ENCODE peak calls at places on chromosome 14, in eight cellular contexts. One of them, this sample, is unnamed.

GRCh38 chr14:96126783-96127271 is 77.8 kb upstream of the BDKRB2 start:
- DNase-seq in iris pigment epithelial cell: no peak
- DNase-seq in posterior cingulate gyrus: no peak
- DNase-seq in NCI-H1930: no peak
- DNase-seq in PC-9: no peak
- DNase-seq in stimulated activated CD4-positive, alpha-beta T cell treated with anti-CD3 and anti-CD28 coated beads, Interleukin-2, amount 100 ng/mL, for 48 hours: no peak
- DNase-seq in HTR-8/SVneo: no peak
- DNase-seq in NCI-H1105 treated with DMSO at 0.1 percent for 48 hours: no peak
- DNase-seq in this sample: no peak

GRCh38 chr14:71574976-71575375 is 357.3 kb upstream of the RGS6 start:
- DNase-seq in HTR-8/SVneo: peak; percentile 67
- DNase-seq in NCI-H1930: no peak
- DNase-seq in stimulated activated CD4-positive, alpha-beta T cell treated with anti-CD3 and anti-CD28 coated beads, Interleukin-2, amount 100 ng/mL, for 48 hours: no peak
- DNase-seq in iris pigment epithelial cell: peak; percentile 94
- DNase-seq in PC-9: peak; percentile 8
- DNase-seq in posterior cingulate gyrus: no peak
- DNase-seq in NCI-H1105 treated with DMSO at 0.1 percent for 48 hours: no peak
- DNase-seq in this sample: peak; percentile 11

GRCh38 chr14:63745272-63745671 is 17.4 kb upstream of the SGPP1 start:
- DNase-seq in iris pigment epithelial cell: no peak
- DNase-seq in PC-9: no peak
- DNase-seq in posterior cingulate gyrus: no peak
- DNase-seq in NCI-H1105 treated with DMSO at 0.1 percent for 48 hours: no peak
- DNase-seq in HTR-8/SVneo: no peak
- DNase-seq in stimulated activated CD4-positive, alpha-beta T cell treated with anti-CD3 and anti-CD28 coated beads, Interleukin-2, amount 100 ng/mL, for 48 hours: no peak
- DNase-seq in NCI-H1930: no peak
- DNase-seq in this sample: no peak

GRCh38 chr14:105485720-105486332 is 860 bp upstream of the CRIP1 start:
- DNase-seq in HTR-8/SVneo: no peak
- DNase-seq in NCI-H1930: peak; percentile 63
- DNase-seq in stimulated activated CD4-positive, alpha-beta T cell treated with anti-CD3 and anti-CD28 coated beads, Interleukin-2, amount 100 ng/mL, for 48 hours: no peak
- DNase-seq in PC-9: peak; percentile 31
- DNase-seq in iris pigment epithelial cell: no peak
- DNase-seq in NCI-H1105 treated with DMSO at 0.1 percent for 48 hours: no peak
- DNase-seq in posterior cingulate gyrus: no peak
- DNase-seq in this sample: no peak

GRCh38 chr14:58730793-58731464 is 93.2 kb downstream of the DACT1 start:
- DNase-seq in posterior cingulate gyrus: no peak
- DNase-seq in stimulated activated CD4-positive, alpha-beta T cell treated with anti-CD3 and anti-CD28 coated beads, Interleukin-2, amount 100 ng/mL, for 48 hours: no peak
- DNase-seq in iris pigment epithelial cell: peak; percentile 64
- DNase-seq in HTR-8/SVneo: no peak
- DNase-seq in NCI-H1930: no peak
- DNase-seq in PC-9: no peak
- DNase-seq in NCI-H1105 treated with DMSO at 0.1 percent for 48 hours: no peak
- DNase-seq in this sample: no peak

GRCh38 chr14:34172052-34172451 is 221.2 kb upstream of the EGLN3 start:
- DNase-seq in stimulated activated CD4-positive, alpha-beta T cell treated with anti-CD3 and anti-CD28 coated beads, Interleukin-2, amount 100 ng/mL, for 48 hours: no peak
- DNase-seq in iris pigment epithelial cell: no peak
- DNase-seq in NCI-H1105 treated with DMSO at 0.1 percent for 48 hours: no peak
- DNase-seq in posterior cingulate gyrus: no peak
- DNase-seq in NCI-H1930: no peak
- DNase-seq in HTR-8/SVneo: no peak
- DNase-seq in PC-9: no peak
- DNase-seq in this sample: no peak

GRCh38 chr14:104450811-104451401 is 128.7 kb upstream of the C14orf180 start:
- DNase-seq in stimulated activated CD4-positive, alpha-beta T cell treated with anti-CD3 and anti-CD28 coated beads, Interleukin-2, amount 100 ng/mL, for 48 hours: no peak
- DNase-seq in HTR-8/SVneo: no peak
- DNase-seq in NCI-H1105 treated with DMSO at 0.1 percent for 48 hours: no peak
- DNase-seq in PC-9: no peak
- DNase-seq in iris pigment epithelial cell: no peak
- DNase-seq in posterior cingulate gyrus: no peak
- DNase-seq in NCI-H1930: no peak
- DNase-seq in this sample: no peak

GRCh38 chr14:104283197-104284106 is 145.1 kb downstream of the KIF26A start:
- DNase-seq in PC-9: no peak
- DNase-seq in posterior cingulate gyrus: peak; percentile 73
- DNase-seq in NCI-H1105 treated with DMSO at 0.1 percent for 48 hours: peak; percentile 25
- DNase-seq in NCI-H1930: no peak
- DNase-seq in stimulated activated CD4-positive, alpha-beta T cell treated with anti-CD3 and anti-CD28 coated beads, Interleukin-2, amount 100 ng/mL, for 48 hours: no peak
- DNase-seq in HTR-8/SVneo: no peak
- DNase-seq in iris pigment epithelial cell: no peak
- DNase-seq in this sample: no peak

GRCh38 chr14:81427348-81428058 is 27.4 kb upstream of the STON2 start:
- DNase-seq in posterior cingulate gyrus: no peak
- DNase-seq in NCI-H1105 treated with DMSO at 0.1 percent for 48 hours: no peak
- DNase-seq in NCI-H1930: no peak
- DNase-seq in iris pigment epithelial cell: no peak
- DNase-seq in stimulated activated CD4-positive, alpha-beta T cell treated with anti-CD3 and anti-CD28 coated beads, Interleukin-2, amount 100 ng/mL, for 48 hours: no peak
- DNase-seq in PC-9: peak; percentile 2
- DNase-seq in HTR-8/SVneo: no peak
- DNase-seq in this sample: no peak

GRCh38 chr14:20623798-20624197 is 17.7 kb downstream of the OR6S1 start:
- DNase-seq in NCI-H1105 treated with DMSO at 0.1 percent for 48 hours: no peak
- DNase-seq in PC-9: no peak
- DNase-seq in stimulated activated CD4-positive, alpha-beta T cell treated with anti-CD3 and anti-CD28 coated beads, Interleukin-2, amount 100 ng/mL, for 48 hours: no peak
- DNase-seq in NCI-H1930: no peak
- DNase-seq in iris pigment epithelial cell: no peak
- DNase-seq in HTR-8/SVneo: no peak
- DNase-seq in posterior cingulate gyrus: no peak
- DNase-seq in this sample: no peak

GRCh38 chr14:104600141-104600643 is 4.4 kb downstream of the TMEM179 start:
- DNase-seq in NCI-H1930: no peak
- DNase-seq in PC-9: no peak
- DNase-seq in NCI-H1105 treated with DMSO at 0.1 percent for 48 hours: no peak
- DNase-seq in posterior cingulate gyrus: peak; percentile 95
- DNase-seq in iris pigment epithelial cell: no peak
- DNase-seq in stimulated activated CD4-positive, alpha-beta T cell treated with anti-CD3 and anti-CD28 coated beads, Interleukin-2, amount 100 ng/mL, for 48 hours: no peak
- DNase-seq in HTR-8/SVneo: peak; percentile 28
- DNase-seq in this sample: no peak

GRCh38 chr14:32366995-32367394 is 37.9 kb downstream of the AKAP6 start:
- DNase-seq in PC-9: no peak
- DNase-seq in stimulated activated CD4-positive, alpha-beta T cell treated with anti-CD3 and anti-CD28 coated beads, Interleukin-2, amount 100 ng/mL, for 48 hours: no peak
- DNase-seq in iris pigment epithelial cell: no peak
- DNase-seq in NCI-H1105 treated with DMSO at 0.1 percent for 48 hours: peak; percentile 58
- DNase-seq in HTR-8/SVneo: no peak
- DNase-seq in posterior cingulate gyrus: no peak
- DNase-seq in NCI-H1930: no peak
- DNase-seq in this sample: no peak

GRCh38 chr14:79699206-79699605 is 512.1 kb downstream of the DIO2 start:
- DNase-seq in HTR-8/SVneo: no peak
- DNase-seq in iris pigment epithelial cell: no peak
- DNase-seq in PC-9: no peak
- DNase-seq in NCI-H1930: no peak
- DNase-seq in stimulated activated CD4-positive, alpha-beta T cell treated with anti-CD3 and anti-CD28 coated beads, Interleukin-2, amount 100 ng/mL, for 48 hours: no peak
- DNase-seq in posterior cingulate gyrus: no peak
- DNase-seq in NCI-H1105 treated with DMSO at 0.1 percent for 48 hours: no peak
- DNase-seq in this sample: no peak

GRCh38 chr14:90697577-90698206 is 118.5 kb downstream of the TTC7B start:
- DNase-seq in stimulated activated CD4-positive, alpha-beta T cell treated with anti-CD3 and anti-CD28 coated beads, Interleukin-2, amount 100 ng/mL, for 48 hours: peak; percentile 67
- DNase-seq in posterior cingulate gyrus: peak; percentile 98
- DNase-seq in HTR-8/SVneo: peak; percentile 80
- DNase-seq in iris pigment epithelial cell: peak; percentile 78
- DNase-seq in PC-9: peak; percentile 38
- DNase-seq in NCI-H1930: peak; percentile 25
- DNase-seq in NCI-H1105 treated with DMSO at 0.1 percent for 48 hours: peak; percentile 77
- DNase-seq in this sample: peak; percentile 54

GRCh38 chr14:22526744-22527143 is 62.3 kb downstream of the DAD1 start:
- DNase-seq in posterior cingulate gyrus: no peak
- DNase-seq in HTR-8/SVneo: no peak
- DNase-seq in iris pigment epithelial cell: no peak
- DNase-seq in NCI-H1930: no peak
- DNase-seq in PC-9: no peak
- DNase-seq in NCI-H1105 treated with DMSO at 0.1 percent for 48 hours: no peak
- DNase-seq in stimulated activated CD4-positive, alpha-beta T cell treated with anti-CD3 and anti-CD28 coated beads, Interleukin-2, amount 100 ng/mL, for 48 hours: no peak
- DNase-seq in this sample: no peak

GRCh38 chr14:65359503-65359902 is 53.0 kb upstream of the FUT8 start:
- DNase-seq in stimulated activated CD4-positive, alpha-beta T cell treated with anti-CD3 and anti-CD28 coated beads, Interleukin-2, amount 100 ng/mL, for 48 hours: no peak
- DNase-seq in posterior cingulate gyrus: no peak
- DNase-seq in NCI-H1930: no peak
- DNase-seq in HTR-8/SVneo: no peak
- DNase-seq in NCI-H1105 treated with DMSO at 0.1 percent for 48 hours: no peak
- DNase-seq in PC-9: no peak
- DNase-seq in iris pigment epithelial cell: peak; percentile 76
- DNase-seq in this sample: no peak

GRCh38 chr14:91317381-91318313 is 73.1 kb upstream of the GPR68 start:
- DNase-seq in stimulated activated CD4-positive, alpha-beta T cell treated with anti-CD3 and anti-CD28 coated beads, Interleukin-2, amount 100 ng/mL, for 48 hours: peak; percentile 51
- DNase-seq in NCI-H1930: no peak
- DNase-seq in posterior cingulate gyrus: peak; percentile 74
- DNase-seq in HTR-8/SVneo: peak; percentile 29
- DNase-seq in iris pigment epithelial cell: no peak
- DNase-seq in PC-9: no peak
- DNase-seq in NCI-H1105 treated with DMSO at 0.1 percent for 48 hours: no peak
- DNase-seq in this sample: peak; percentile 77

GRCh38 chr14:102079700-102079979 is 7.2 kb downstream of the HSP90AA1 start:
- DNase-seq in PC-9: no peak
- DNase-seq in iris pigment epithelial cell: no peak
- DNase-seq in stimulated activated CD4-positive, alpha-beta T cell treated with anti-CD3 and anti-CD28 coated beads, Interleukin-2, amount 100 ng/mL, for 48 hours: no peak
- DNase-seq in HTR-8/SVneo: no peak
- DNase-seq in NCI-H1930: no peak
- DNase-seq in NCI-H1105 treated with DMSO at 0.1 percent for 48 hours: no peak
- DNase-seq in posterior cingulate gyrus: no peak
- DNase-seq in this sample: no peak

GRCh38 chr14:30921305-30921704 is 46.9 kb downstream of the COCH start:
- DNase-seq in stimulated activated CD4-positive, alpha-beta T cell treated with anti-CD3 and anti-CD28 coated beads, Interleukin-2, amount 100 ng/mL, for 48 hours: no peak
- DNase-seq in iris pigment epithelial cell: peak; percentile 71
- DNase-seq in PC-9: no peak
- DNase-seq in NCI-H1930: no peak
- DNase-seq in HTR-8/SVneo: no peak
- DNase-seq in NCI-H1105 treated with DMSO at 0.1 percent for 48 hours: no peak
- DNase-seq in posterior cingulate gyrus: no peak
- DNase-seq in this sample: no peak

GRCh38 chr14:79111963-79112362 is 941.8 kb downstream of the NRXN3 start:
- DNase-seq in posterior cingulate gyrus: no peak
- DNase-seq in NCI-H1105 treated with DMSO at 0.1 percent for 48 hours: no peak
- DNase-seq in HTR-8/SVneo: no peak
- DNase-seq in PC-9: no peak
- DNase-seq in stimulated activated CD4-positive, alpha-beta T cell treated with anti-CD3 and anti-CD28 coated beads, Interleukin-2, amount 100 ng/mL, for 48 hours: no peak
- DNase-seq in iris pigment epithelial cell: no peak
- DNase-seq in NCI-H1930: no peak
- DNase-seq in this sample: no peak

GRCh38 chr14:50601405-50601804 is 41.5 kb downstream of the ATL1 start:
- DNase-seq in NCI-H1930: no peak
- DNase-seq in iris pigment epithelial cell: peak; percentile 56
- DNase-seq in posterior cingulate gyrus: no peak
- DNase-seq in NCI-H1105 treated with DMSO at 0.1 percent for 48 hours: no peak
- DNase-seq in PC-9: no peak
- DNase-seq in HTR-8/SVneo: no peak
- DNase-seq in stimulated activated CD4-positive, alpha-beta T cell treated with anti-CD3 and anti-CD28 coated beads, Interleukin-2, amount 100 ng/mL, for 48 hours: no peak
- DNase-seq in this sample: peak; percentile 56

GRCh38 chr14:50758945-50759344 is 72.0 kb downstream of the NIN start:
- DNase-seq in PC-9: no peak
- DNase-seq in iris pigment epithelial cell: peak; percentile 23
- DNase-seq in NCI-H1930: no peak
- DNase-seq in NCI-H1105 treated with DMSO at 0.1 percent for 48 hours: no peak
- DNase-seq in posterior cingulate gyrus: no peak
- DNase-seq in HTR-8/SVneo: no peak
- DNase-seq in stimulated activated CD4-positive, alpha-beta T cell treated with anti-CD3 and anti-CD28 coated beads, Interleukin-2, amount 100 ng/mL, for 48 hours: no peak
- DNase-seq in this sample: no peak

GRCh38 chr14:106069786-106070185 is 543.4 kb downstream of the TMEM121 start:
- DNase-seq in stimulated activated CD4-positive, alpha-beta T cell treated with anti-CD3 and anti-CD28 coated beads, Interleukin-2, amount 100 ng/mL, for 48 hours: no peak
- DNase-seq in NCI-H1105 treated with DMSO at 0.1 percent for 48 hours: no peak
- DNase-seq in PC-9: no peak
- DNase-seq in posterior cingulate gyrus: no peak
- DNase-seq in HTR-8/SVneo: no peak
- DNase-seq in NCI-H1930: no peak
- DNase-seq in iris pigment epithelial cell: no peak
- DNase-seq in this sample: no peak

GRCh38 chr14:32620724-32621123 is 291.6 kb downstream of the AKAP6 start:
- DNase-seq in PC-9: no peak
- DNase-seq in posterior cingulate gyrus: no peak
- DNase-seq in NCI-H1930: no peak
- DNase-seq in stimulated activated CD4-positive, alpha-beta T cell treated with anti-CD3 and anti-CD28 coated beads, Interleukin-2, amount 100 ng/mL, for 48 hours: no peak
- DNase-seq in iris pigment epithelial cell: peak; percentile 40
- DNase-seq in HTR-8/SVneo: no peak
- DNase-seq in NCI-H1105 treated with DMSO at 0.1 percent for 48 hours: no peak
- DNase-seq in this sample: no peak

GRCh38 chr14:69137456-69138188 is 15.3 kb downstream of the DCAF5 start:
- DNase-seq in NCI-H1930: no peak
- DNase-seq in HTR-8/SVneo: no peak
- DNase-seq in PC-9: no peak
- DNase-seq in iris pigment epithelial cell: peak; percentile 65
- DNase-seq in stimulated activated CD4-positive, alpha-beta T cell treated with anti-CD3 and anti-CD28 coated beads, Interleukin-2, amount 100 ng/mL, for 48 hours: no peak
- DNase-seq in posterior cingulate gyrus: no peak
- DNase-seq in NCI-H1105 treated with DMSO at 0.1 percent for 48 hours: no peak
- DNase-seq in this sample: no peak

GRCh38 chr14:47278233-47278842 is 397.1 kb downstream of the MDGA2 start:
- DNase-seq in iris pigment epithelial cell: peak; percentile 29
- DNase-seq in PC-9: peak; percentile 9
- DNase-seq in HTR-8/SVneo: peak; percentile 23
- DNase-seq in stimulated activated CD4-positive, alpha-beta T cell treated with anti-CD3 and anti-CD28 coated beads, Interleukin-2, amount 100 ng/mL, for 48 hours: peak; percentile 34
- DNase-seq in NCI-H1930: peak; percentile 16
- DNase-seq in NCI-H1105 treated with DMSO at 0.1 percent for 48 hours: peak; percentile 63
- DNase-seq in posterior cingulate gyrus: peak; percentile 78
- DNase-seq in this sample: peak; percentile 31

GRCh38 chr14:52473557-52473956 is 78.7 kb downstream of the TXNDC16 start:
- DNase-seq in PC-9: no peak
- DNase-seq in HTR-8/SVneo: no peak
- DNase-seq in posterior cingulate gyrus: no peak
- DNase-seq in stimulated activated CD4-positive, alpha-beta T cell treated with anti-CD3 and anti-CD28 coated beads, Interleukin-2, amount 100 ng/mL, for 48 hours: no peak
- DNase-seq in NCI-H1105 treated with DMSO at 0.1 percent for 48 hours: peak; percentile 41
- DNase-seq in iris pigment epithelial cell: peak; percentile 55
- DNase-seq in NCI-H1930: no peak
- DNase-seq in this sample: peak; percentile 18

GRCh38 chr14:71668942-71669341 is 263.3 kb upstream of the RGS6 start:
- DNase-seq in PC-9: no peak
- DNase-seq in HTR-8/SVneo: no peak
- DNase-seq in posterior cingulate gyrus: no peak
- DNase-seq in NCI-H1105 treated with DMSO at 0.1 percent for 48 hours: no peak
- DNase-seq in NCI-H1930: no peak
- DNase-seq in stimulated activated CD4-positive, alpha-beta T cell treated with anti-CD3 and anti-CD28 coated beads, Interleukin-2, amount 100 ng/mL, for 48 hours: no peak
- DNase-seq in iris pigment epithelial cell: no peak
- DNase-seq in this sample: no peak

GRCh38 chr14:54026671-54027070 is 70.0 kb upstream of the BMP4 start:
- DNase-seq in iris pigment epithelial cell: no peak
- DNase-seq in posterior cingulate gyrus: no peak
- DNase-seq in HTR-8/SVneo: no peak
- DNase-seq in PC-9: no peak
- DNase-seq in NCI-H1930: no peak
- DNase-seq in stimulated activated CD4-positive, alpha-beta T cell treated with anti-CD3 and anti-CD28 coated beads, Interleukin-2, amount 100 ng/mL, for 48 hours: no peak
- DNase-seq in NCI-H1105 treated with DMSO at 0.1 percent for 48 hours: no peak
- DNase-seq in this sample: peak; percentile 50

GRCh38 chr14:23095196-23096108 is at the start of gene C14orf119:
- DNase-seq in posterior cingulate gyrus: peak; percentile 99
- DNase-seq in NCI-H1930: no peak
- DNase-seq in PC-9: peak; percentile 96
- DNase-seq in stimulated activated CD4-positive, alpha-beta T cell treated with anti-CD3 and anti-CD28 coated beads, Interleukin-2, amount 100 ng/mL, for 48 hours: peak; percentile 99
- DNase-seq in iris pigment epithelial cell: peak; percentile 99
- DNase-seq in NCI-H1105 treated with DMSO at 0.1 percent for 48 hours: no peak
- DNase-seq in HTR-8/SVneo: peak; percentile 92
- DNase-seq in this sample: peak; percentile 99

GRCh38 chr14:104844306-104845032 is 20.6 kb upstream of the CEP170B start:
- DNase-seq in iris pigment epithelial cell: no peak
- DNase-seq in stimulated activated CD4-positive, alpha-beta T cell treated with anti-CD3 and anti-CD28 coated beads, Interleukin-2, amount 100 ng/mL, for 48 hours: no peak
- DNase-seq in HTR-8/SVneo: no peak
- DNase-seq in NCI-H1930: no peak
- DNase-seq in NCI-H1105 treated with DMSO at 0.1 percent for 48 hours: no peak
- DNase-seq in posterior cingulate gyrus: peak; percentile 86
- DNase-seq in PC-9: no peak
- DNase-seq in this sample: no peak

GRCh38 chr14:95679148-95679547 is 7.1 kb upstream of the TCL1B start:
- DNase-seq in HTR-8/SVneo: no peak
- DNase-seq in NCI-H1105 treated with DMSO at 0.1 percent for 48 hours: peak; percentile 65
- DNase-seq in NCI-H1930: no peak
- DNase-seq in PC-9: no peak
- DNase-seq in posterior cingulate gyrus: no peak
- DNase-seq in iris pigment epithelial cell: no peak
- DNase-seq in stimulated activated CD4-positive, alpha-beta T cell treated with anti-CD3 and anti-CD28 coated beads, Interleukin-2, amount 100 ng/mL, for 48 hours: no peak
- DNase-seq in this sample: no peak

This sample was measured in LoVo.